ENCODE peak calls at places on chromosomes 13 and 19, in four cellular contexts. Z, N, O and X are unnamed samples.

GRCh38 chr13:50320297-50320862 is 305.1 kb downstream of the KCNRG start:
- ATAC-seq in O (peak), Z (peak), N (peak), X (no peak)

GRCh38 chr13:29937836-29938235 is 87.4 kb upstream of the UBL3 start:
- ATAC-seq in O (no peak), N (no peak), Z (no peak), X (no peak)

GRCh38 chr19:34508540-34508939 is 27.0 kb downstream of the WTIP start:
- ATAC-seq in Z (no peak), O (no peak), N (no peak), X (no peak)

GRCh38 chr19:43826787-43827754 is at the start of gene ZNF283:
- ATAC-seq in N (peak), Z (peak), O (peak), X (peak)

GRCh38 chr13:57823704-57824103 is 192.2 kb downstream of the PCDH17 start:
- ATAC-seq in Z (no peak), O (no peak), N (no peak), X (no peak)

GRCh38 chr19:48656840-48657474 is 11.0 kb upstream of the CA11 start:
- ATAC-seq in O (no peak), Z (no peak), N (no peak), X (no peak)

GRCh38 chr19:1943661-1944087 is 2.7 kb downstream of the CSNK1G2 start:
- ATAC-seq in N (no peak), Z (no peak), O (no peak), X (no peak)

GRCh38 chr13:20263393-20264044 is 31.4 kb upstream of the GJB6 start:
- ATAC-seq in O (no peak), N (peak), Z (peak), X (no peak)

GRCh38 chr13:108495686-108496363 is 133.6 kb upstream of the MYO16 start:
- ATAC-seq in O (no peak), N (peak), Z (no peak), X (peak)

GRCh38 chr13:44516771-44517170 is 59.4 kb downstream of the TSC22D1 start:
- ATAC-seq in N (no peak), Z (no peak), O (peak), X (no peak)

GRCh38 chr13:94667190-94667589 is 45.2 kb downstream of the SOX21 start:
- ATAC-seq in N (no peak), Z (no peak), O (no peak), X (no peak)

GRCh38 chr19:50979758-50980157 is 4.0 kb downstream of the KLK7 start:
- ATAC-seq in Z (no peak), N (no peak), O (no peak), X (no peak)

GRCh38 chr13:48526269-48526668 is 6.6 kb downstream of the RCBTB2 start:
- ATAC-seq in Z (no peak), N (no peak), O (no peak), X (no peak)

GRCh38 chr13:19252381-19252780 is 70.8 kb upstream of the TUBA3C start:
- ATAC-seq in O (no peak), N (no peak), Z (no peak), X (no peak)

GRCh38 chr13:95492044-95492801 is 60.3 kb upstream of the CLDN10 start:
- ATAC-seq in O (peak), Z (no peak), N (no peak), X (no peak)

GRCh38 chr13:45178349-45179142 is 22.3 kb downstream of the KCTD4 start:
- ATAC-seq in Z (no peak), O (peak), N (peak), X (no peak)

GRCh38 chr13:42041684-42042035 is 6.8 kb upstream of the DGKH start:
- ATAC-seq in N (peak), Z (peak), O (peak), X (peak)

GRCh38 chr19:7428651-7429113 is 60.2 kb downstream of the PEX11G start:
- ATAC-seq in N (peak), O (no peak), Z (peak), X (no peak)

GRCh38 chr13:113032291-113032690 is 63.3 kb downstream of the MCF2L start:
- ATAC-seq in N (no peak), O (no peak), Z (no peak), X (no peak)

GRCh38 chr19:1151037-1151716 is 22.9 kb downstream of the SBNO2 start:
- ATAC-seq in N (no peak), Z (no peak), O (peak), X (no peak)

GRCh38 chr13:27919934-27920676 is at the start of gene PDX1:
- ATAC-seq in Z (peak), N (peak), O (peak), X (peak)

GRCh38 chr19:38248421-38248820 is 7.8 kb downstream of the PPP1R14A start:
- ATAC-seq in Z (no peak), N (peak), O (no peak), X (no peak)

GRCh38 chr13:33441015-33441414 is 155.5 kb upstream of the STARD13 start:
- ATAC-seq in O (peak), N (peak), Z (no peak), X (no peak)

GRCh38 chr19:6955082-6955481 is 66.1 kb downstream of the MBD3L2B start:
- ATAC-seq in Z (no peak), O (no peak), N (no peak), X (no peak)

GRCh38 chr13:42969558-42970172 is 22.4 kb downstream of the EPSTI1 start:
- ATAC-seq in N (peak), O (peak), Z (peak), X (peak)

GRCh38 chr19:45780448-45781281 is 1.6 kb downstream of the DMPK start:
- ATAC-seq in O (no peak), N (peak), Z (no peak), X (no peak)

GRCh38 chr13:105991622-105992254 is 543.7 kb downstream of the EFNB2 start:
- ATAC-seq in O (no peak), N (no peak), Z (no peak), X (no peak)

GRCh38 chr13:44692173-44692713 is 116.1 kb upstream of the TSC22D1 start:
- ATAC-seq in O (peak), N (peak), Z (no peak), X (no peak)

GRCh38 chr19:35712910-35713845 is 4.6 kb upstream of the KMT2B start:
- ATAC-seq in Z (no peak), O (no peak), N (no peak), X (no peak)

GRCh38 chr13:42990147-42990990 is 1.7 kb downstream of the EPSTI1 start:
- ATAC-seq in Z (no peak), O (no peak), N (no peak), X (no peak)

GRCh38 chr13:79386125-79386822 is 19.8 kb downstream of the RBM26 start:
- ATAC-seq in Z (no peak), O (no peak), N (no peak), X (no peak)

GRCh38 chr19:47542030-47542475 is 27.2 kb upstream of the NAPA start:
- ATAC-seq in N (no peak), O (no peak), Z (no peak), X (peak)

GRCh38 chr19:32570081-32570785 is 10.8 kb upstream of the PDCD5 start:
- ATAC-seq in O (peak), N (peak), Z (peak), X (no peak)

GRCh38 chr13:21232196-21232595 is 55.7 kb downstream of the MRPL57 start:
- ATAC-seq in N (no peak), O (no peak), Z (no peak), X (peak)

GRCh38 chr13:95403349-95404140 is 102.3 kb upstream of the ABCC4 start:
- ATAC-seq in O (peak), N (peak), Z (peak), X (no peak)

DNA sequence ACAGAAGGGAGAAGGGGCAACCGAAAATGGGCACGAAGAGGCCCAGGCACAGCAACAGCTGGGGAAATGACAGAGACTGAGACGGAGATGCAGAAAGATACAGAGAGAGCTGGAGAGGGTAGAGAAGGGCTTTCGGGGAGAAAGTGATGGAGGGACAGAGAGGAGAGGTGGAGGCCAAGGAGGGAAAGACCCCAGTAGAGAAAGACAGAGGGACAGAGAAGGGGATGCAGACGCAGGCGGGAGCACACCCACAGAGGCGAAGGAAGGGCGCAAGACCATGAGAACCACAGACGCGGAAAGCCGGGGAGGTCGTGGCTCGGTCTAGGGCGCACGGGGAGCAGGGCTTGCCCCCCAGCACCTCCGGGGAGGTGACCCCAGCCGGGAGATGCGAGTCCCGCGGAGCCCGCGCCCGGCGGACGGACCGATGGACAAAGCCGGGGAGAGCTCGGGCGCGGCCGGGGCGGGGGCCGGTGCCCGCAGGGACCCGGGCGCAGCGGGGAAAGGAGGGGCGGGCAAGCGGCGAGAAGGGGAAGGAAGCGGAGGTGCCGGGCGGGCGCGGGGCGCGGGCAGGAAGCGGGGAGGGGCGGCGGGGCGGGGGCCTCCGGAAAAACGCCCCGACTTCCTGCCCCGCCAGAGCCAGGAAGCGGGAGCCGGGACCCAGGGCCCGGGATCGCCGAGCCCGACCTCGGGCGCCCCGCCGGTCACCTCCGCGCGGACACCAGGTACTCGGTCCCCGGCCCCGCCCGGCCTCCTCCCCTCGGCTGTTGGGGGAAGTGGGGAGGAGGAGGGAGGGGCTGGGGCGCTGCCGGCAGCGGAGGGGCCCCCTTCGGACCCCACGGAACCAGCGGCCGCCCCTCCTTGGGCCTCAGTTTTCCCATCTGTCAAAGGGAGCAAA is at the start of gene ARHGEF1:
- ATAC-seq in N (peak), O (peak), Z (peak), X (no peak)
- TF ChIP-seq POLR2A in N (no peak), O (no peak), Z (peak), X (peak)

DNA sequence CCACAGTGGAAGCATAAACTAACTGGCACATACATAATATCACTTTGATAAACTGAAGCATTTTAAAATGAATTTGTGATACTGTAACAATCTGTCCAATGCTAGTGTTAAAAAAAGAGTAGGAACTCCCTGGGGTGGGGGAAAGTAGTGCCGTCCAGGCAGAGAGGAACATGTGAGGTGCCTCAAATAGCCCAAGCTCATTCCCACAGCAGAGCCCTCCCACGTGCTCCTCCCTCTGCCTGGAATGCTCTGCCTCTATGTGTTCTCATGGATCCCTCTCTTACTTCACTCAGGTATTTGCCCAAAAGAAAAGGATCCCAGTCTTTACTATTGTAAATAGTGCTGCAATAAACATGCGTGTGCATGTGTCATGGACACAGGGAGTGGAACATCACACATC is 188.1 kb downstream of the NHLRC3 start:
- ATAC-seq in O (no peak), Z (no peak), N (no peak), X (no peak)
- TF ChIP-seq POLR2A in O (no peak), Z (no peak), N (no peak), X (no peak)

DNA sequence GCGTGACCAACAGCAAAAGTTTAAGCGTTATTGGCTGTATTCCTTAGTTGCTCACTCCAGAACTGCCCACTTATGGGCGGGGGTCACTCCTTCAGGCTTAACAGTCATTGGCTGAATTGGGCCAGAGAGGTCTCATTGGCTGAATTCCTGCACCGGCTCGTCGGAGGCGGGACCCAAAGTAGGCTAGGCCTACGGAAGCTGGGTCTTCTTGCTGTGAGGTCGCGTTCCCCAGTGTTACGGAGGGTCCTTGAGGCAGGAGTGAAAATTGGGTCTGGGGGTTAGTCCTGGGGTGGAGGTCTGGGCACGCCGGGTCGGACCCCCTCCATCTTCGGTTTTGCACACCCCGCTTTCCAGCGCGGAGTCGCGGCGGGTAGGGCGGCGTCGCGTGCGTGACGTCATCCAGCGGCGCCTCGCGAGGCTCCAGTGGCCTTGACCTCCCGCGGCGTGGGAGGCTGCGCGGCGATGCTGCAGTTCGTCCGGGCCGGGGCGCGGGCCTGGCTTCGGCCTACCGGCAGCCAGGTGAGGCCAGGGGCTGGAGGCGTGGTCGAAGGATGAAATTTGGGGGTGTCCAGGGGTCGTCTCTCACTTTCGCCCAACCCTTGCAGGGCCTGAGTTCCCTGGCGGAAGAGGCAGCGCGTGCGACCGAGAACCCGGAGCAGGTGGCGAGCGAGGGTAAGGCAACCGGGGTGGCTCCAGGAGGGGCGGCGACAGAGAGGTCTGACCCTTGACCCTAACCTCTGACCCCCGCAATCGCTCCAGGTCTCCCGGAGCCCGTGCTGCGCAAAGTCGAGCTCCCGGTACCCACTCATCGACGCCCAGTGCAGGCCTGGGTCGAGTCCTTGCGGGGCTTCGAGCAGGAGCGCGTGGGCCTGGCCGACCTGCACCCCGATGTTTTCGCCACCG is at the start of gene MRPL4:
- ATAC-seq in Z (peak), O (peak), N (peak), X (peak)
- TF ChIP-seq POLR2A in Z (peak), O (no peak), N (peak), X (peak)

GRCh38 chr19:17075035-17075859 is at the start of the genes HAUS8 and MYO9B:
- ATAC-seq in O (peak), Z (peak), N (peak), X (peak)
- TF ChIP-seq POLR2A in O (peak), Z (peak), N (peak), X (peak)

GRCh38 chr19:31513841-31514240 is 164.6 kb upstream of the TSHZ3 start:
- ATAC-seq in O (no peak), N (no peak), Z (no peak), X (no peak)

GRCh38 chr19:31511696-31512095 is 162.5 kb upstream of the TSHZ3 start:
- ATAC-seq in O (no peak), Z (no peak), N (no peak), X (no peak)

GRCh38 chr19:31510635-31511034 is 161.4 kb upstream of the TSHZ3 start:
- ATAC-seq in Z (no peak), O (no peak), N (no peak), X (no peak)

GRCh38 chr19:31512403-31512970 is 163.3 kb upstream of the TSHZ3 start:
- ATAC-seq in O (no peak), Z (no peak), N (no peak), X (no peak)

GRCh38 chr19:31511098-31511497 is 161.9 kb upstream of the TSHZ3 start:
- ATAC-seq in N (no peak), Z (no peak), O (no peak), X (no peak)
- TF ChIP-seq POLR2A in N (no peak), Z (no peak), O (no peak), X (no peak)

GRCh38 chr19:53467503-53468262 is at the start of gene ZNF813:
- ATAC-seq in N (peak), Z (peak), O (no peak), X (peak)
- TF ChIP-seq POLR2A in N (peak), Z (peak), O (no peak), X (no peak)

DNA sequence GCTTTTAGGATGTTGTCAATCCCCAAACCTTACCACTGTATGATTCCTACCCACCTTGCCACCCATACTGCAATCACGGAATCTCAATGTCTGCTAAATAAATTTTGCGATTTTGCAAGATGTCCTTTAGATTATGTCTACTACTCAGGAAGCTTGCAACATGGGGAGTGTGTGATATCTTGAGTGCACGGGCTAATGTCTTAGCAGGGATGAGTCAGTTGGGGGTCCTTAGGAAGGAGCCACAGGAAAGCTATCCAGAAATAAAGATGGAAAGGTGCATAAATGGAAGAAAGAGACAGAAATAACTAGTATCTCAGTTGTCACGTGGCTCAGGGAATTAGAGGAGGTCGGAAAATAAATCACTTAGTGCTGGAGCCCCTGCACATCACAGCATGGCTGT is 77.1 kb downstream of the NALCN start:
- ATAC-seq in O (no peak), Z (no peak), N (no peak), X (no peak)
- TF ChIP-seq POLR2A in O (no peak), Z (no peak), N (no peak), X (no peak)